ENCODE peak calls at places on chromosomes 11 and 22, in ten cellular contexts. P is tibial nerve, T is heart left ventricle, H is A549, U is H1, D is right lobe of liver, C is lower leg skin, R is body of pancreas, G is uterus, Y is HCT116. I is an unnamed sample.

GRCh38 chr11:11486423-11486822 is 133.4 kb upstream of the CSNK2A3 start:
- DNase-seq in P (no peak), T (no peak), H (no peak), U (no peak), D (no peak), C (no peak), R (no peak), G (no peak), Y (no peak), I (no peak)

GRCh38 chr11:83759148-83759547 is 473.0 kb upstream of the CCDC90B start:
- DNase-seq in P (no peak), T (no peak), H (no peak), U (no peak), D (no peak), C (no peak), R (no peak), G (no peak), Y (no peak), I (no peak)

GRCh38 chr11:12744831-12745502 is 70.7 kb downstream of the TEAD1 start:
- DNase-seq in P (no peak), T (peak; percentile 51), H (no peak), U (no peak), D (no peak), C (no peak), R (no peak), G (no peak), Y (no peak), I (no peak)

GRCh38 chr11:80297808-80298460 is 857.1 kb upstream of the TENM4 start:
- DNase-seq in P (no peak), T (no peak), H (peak; percentile 13), U (no peak), D (no peak), C (no peak), R (no peak), G (no peak), Y (no peak), I (no peak)

GRCh38 chr11:129871914-129872313 is 23.5 kb downstream of the NFRKB start:
- DNase-seq in P (no peak), T (no peak), H (no peak), U (no peak), D (no peak), C (no peak), R (no peak), G (no peak), Y (no peak), I (no peak)

GRCh38 chr11:96393753-96394348 is 4.0 kb downstream of the JRKL start:
- DNase-seq in P (no peak), T (no peak), H (peak; percentile 43), U (no peak), D (no peak), C (no peak), R (no peak), G (no peak), Y (peak; percentile 22), I (peak; percentile 66)

GRCh38 chr22:38921126-38921525 is 36.3 kb upstream of the APOBEC3A start:
- DNase-seq in P (no peak), T (no peak), H (no peak), U (no peak), D (peak; percentile 57), C (peak; percentile 24), R (peak; percentile 97), G (no peak), Y (peak; percentile 39), I (no peak)

GRCh38 chr11:100739636-100740035 is 52.5 kb downstream of the ARHGAP42 start:
- DNase-seq in P (no peak), T (peak; percentile 48), H (peak; percentile 72), U (no peak), D (no peak), C (no peak), R (peak; percentile 32), G (no peak), Y (peak; percentile 61), I (no peak)

GRCh38 chr11:67996622-67997459 is 7.1 kb downstream of the UNC93B1 start:
- DNase-seq in P (peak; percentile 62), T (no peak), H (peak; percentile 92), U (peak; percentile 85), D (peak; percentile 70), C (peak; percentile 39), R (peak; percentile 76), G (no peak), Y (peak; percentile 89), I (peak; percentile 59)

GRCh38 chr22:37577957-37578356 is 1.9 kb downstream of the LGALS2 start:
- DNase-seq in P (no peak), T (no peak), H (no peak), U (no peak), D (no peak), C (no peak), R (no peak), G (no peak), Y (no peak), I (no peak)

GRCh38 chr11:92866679-92867282 is 102.7 kb upstream of the MTNR1B start:
- DNase-seq in P (no peak), T (peak; percentile 29), H (no peak), U (no peak), D (no peak), C (no peak), R (no peak), G (no peak), Y (no peak), I (no peak)

DNA sequence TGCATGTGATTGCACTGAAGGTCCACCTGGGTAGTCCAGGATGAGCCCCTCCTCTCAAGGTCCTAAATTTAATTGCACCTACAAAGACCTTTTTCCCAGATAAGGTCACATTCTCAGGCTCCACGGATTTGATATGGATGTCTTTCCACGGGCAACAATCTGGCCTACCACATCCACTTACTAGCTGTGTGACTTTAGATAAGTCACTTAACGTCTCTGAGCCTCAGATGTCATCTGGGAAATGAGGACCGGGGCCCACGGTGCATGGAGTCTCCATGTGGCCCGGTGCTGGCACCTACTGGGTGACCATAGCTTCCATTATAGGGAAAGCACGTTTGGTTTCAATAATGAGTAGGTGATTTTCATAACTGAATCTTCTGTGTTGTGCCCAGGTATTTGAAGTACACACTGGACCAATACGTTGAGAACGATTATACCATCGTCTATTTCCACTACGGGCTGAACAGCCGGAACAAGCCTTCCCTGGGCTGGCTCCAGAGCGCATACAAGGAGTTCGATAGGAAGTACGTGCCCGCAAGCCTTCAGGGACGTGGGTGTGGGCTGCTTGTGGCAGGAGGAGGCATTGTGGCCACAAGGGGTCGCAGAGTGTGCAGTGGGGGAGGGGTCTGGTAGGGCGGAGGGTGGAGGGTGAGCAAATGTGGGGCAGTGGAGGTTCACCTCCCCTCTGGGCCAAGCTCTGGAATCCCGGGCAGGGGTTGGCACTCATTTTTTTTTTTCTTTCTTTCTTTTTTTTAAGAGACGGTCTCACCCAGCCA is 55.7 kb downstream of the ARHGAP8 start:
- DNase-seq in P (no peak), T (no peak), H (no peak), U (no peak), D (no peak), C (no peak), R (no peak), G (no peak), Y (no peak), I (peak; percentile 56)
- TF ChIP-seq CTCF in P (no peak), T (no peak), H (no peak), U (peak; percentile 78), D (no peak), C (no peak), R (no peak), G (no peak), Y (no peak), I (peak; percentile 53)

DNA sequence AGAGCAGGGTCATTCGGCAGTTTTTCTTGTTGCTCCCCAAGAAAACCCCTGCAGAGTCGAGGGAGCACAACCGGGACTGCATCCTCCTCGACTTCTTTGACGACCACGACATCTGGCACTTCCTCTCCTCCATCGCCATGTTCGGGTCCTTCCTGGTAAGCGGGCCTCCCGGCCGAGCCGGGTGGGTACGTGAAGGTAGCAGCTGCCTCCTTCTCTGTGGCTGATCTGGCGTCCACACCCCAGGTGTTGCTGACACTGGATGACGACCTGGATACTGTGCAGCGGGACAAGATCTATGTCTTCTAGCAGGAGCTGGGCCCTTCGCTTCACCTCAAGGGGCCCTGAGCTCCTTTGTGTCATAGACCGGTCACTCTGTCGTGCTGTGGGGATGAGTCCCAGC is 3.4 kb upstream of the TAGLN start:
- DNase-seq in P (no peak), T (no peak), H (no peak), U (no peak), D (peak; percentile 16), C (no peak), R (no peak), G (peak; percentile 22), Y (no peak), I (no peak)
- TF ChIP-seq POLR2A in P (no peak), T (no peak), H (no peak), U (no peak), D (no peak), C (no peak), R (no peak), G (no peak), Y (no peak), I (no peak)

GRCh38 chr22:20776624-20777405 is 2.9 kb downstream of the SERPIND1 start:
- DNase-seq in P (no peak), T (no peak), H (no peak), U (no peak), D (no peak), C (no peak), R (no peak), G (no peak), Y (no peak), I (no peak)

GRCh38 chr22:20775342-20775895 is 1.5 kb downstream of the SERPIND1 start:
- DNase-seq in P (no peak), T (no peak), H (no peak), U (no peak), D (no peak), C (no peak), R (no peak), G (no peak), Y (no peak), I (no peak)

GRCh38 chr22:20779014-20779812 is 5.3 kb downstream of the SERPIND1 start:
- DNase-seq in P (peak; percentile 13), T (no peak), H (no peak), U (no peak), D (no peak), C (no peak), R (no peak), G (peak; percentile 35), Y (no peak), I (no peak)

GRCh38 chr22:20779813-20780148 is 5.9 kb downstream of the SERPIND1 start:
- DNase-seq in P (no peak), T (no peak), H (no peak), U (no peak), D (no peak), C (no peak), R (no peak), G (no peak), Y (no peak), I (no peak)

GRCh38 chr22:20777420-20778177 is 3.7 kb downstream of the SERPIND1 start:
- DNase-seq in P (no peak), T (no peak), H (peak; percentile 85), U (no peak), D (no peak), C (peak; percentile 37), R (peak; percentile 68), G (peak; percentile 45), Y (peak; percentile 70), I (peak; percentile 78)
- TF ChIP-seq CTCF in P (no peak), T (no peak), H (peak; percentile 39), U (no peak), D (peak; percentile 39), C (no peak), R (no peak), G (no peak), Y (no peak), I (no peak)

DNA sequence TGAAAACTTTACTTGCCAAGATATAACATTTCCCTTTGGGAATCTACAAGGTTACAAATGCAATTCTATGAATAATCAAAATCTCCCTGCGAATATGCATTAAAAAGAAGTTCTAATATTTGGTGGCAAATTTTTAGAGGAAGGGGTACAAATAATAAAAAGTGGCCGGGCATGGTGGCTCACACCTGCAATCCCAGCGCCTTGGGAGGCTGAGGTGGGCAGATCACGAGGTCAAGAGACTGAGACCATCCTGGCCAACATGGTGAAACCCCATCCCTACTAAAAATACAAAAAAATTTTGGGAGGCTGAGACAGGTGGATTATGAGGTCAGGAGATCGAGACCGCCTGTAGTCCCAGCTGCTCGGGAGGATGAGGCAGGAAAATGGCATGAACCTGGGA is 47.0 kb downstream of the ZNF280B start:
- DNase-seq in P (no peak), T (no peak), H (no peak), U (no peak), D (no peak), C (no peak), R (no peak), G (no peak), Y (no peak), I (no peak)
- TF ChIP-seq POLR2A in P (no peak), T (no peak), H (no peak), U (no peak), D (no peak), C (no peak), R (no peak), G (no peak), Y (no peak), I (no peak)

I was measured in NB4.